ENCODE peak calls at places on chromosomes 12 and 14, in seven cellular contexts. L, T, P, O, A, R and D are unnamed samples.

GRCh38 chr14:69554500-69554899 is 20.2 kb downstream of the CCDC177 start:
- DNase-seq in L (no peak), T (no peak), P (no peak), O (no peak), A (no peak), R (no peak), D (no peak)

GRCh38 chr12:49294804-49295086 is 202 bp upstream of the PRPH start:
- DNase-seq in L (no peak), T (no peak), P (no peak), O (no peak), A (no peak), R (no peak), D (no peak)

GRCh38 chr14:30796707-30797106 is 77.7 kb upstream of the COCH start:
- DNase-seq in L (no peak), T (no peak), P (no peak), O (no peak), A (no peak), R (no peak), D (no peak)

GRCh38 chr14:75069811-75070145 is 337 bp downstream of the ZC2HC1C start:
- DNase-seq in L (peak; percentile 82), T (no peak), P (no peak), O (no peak), A (no peak), R (peak; percentile 65), D (no peak)

GRCh38 chr14:61527325-61528100 is 167.8 kb upstream of the HIF1A start:
- DNase-seq in L (no peak), T (peak; percentile 42), P (peak; percentile 92), O (peak; percentile 93), A (no peak), R (no peak), D (no peak)

GRCh38 chr12:124646385-124647230 is 79.2 kb upstream of the NCOR2 start:
- DNase-seq in L (peak; percentile 32), T (no peak), P (no peak), O (no peak), A (no peak), R (no peak), D (no peak)

GRCh38 chr14:86575141-86575540 is 1045.2 kb downstream of the FLRT2 start:
- DNase-seq in L (no peak), T (no peak), P (peak; percentile 15), O (peak; percentile 16), A (no peak), R (no peak), D (no peak)

GRCh38 chr14:29061702-29062101 is 295.1 kb downstream of the FOXG1 start:
- DNase-seq in L (no peak), T (no peak), P (no peak), O (no peak), A (no peak), R (no peak), D (no peak)

GRCh38 chr14:58829594-58829993 is 191.8 kb downstream of the DACT1 start:
- DNase-seq in L (no peak), T (peak; percentile 63), P (peak; percentile 57), O (peak; percentile 55), A (no peak), R (no peak), D (no peak)

GRCh38 chr14:74516451-74517155 is 23.0 kb downstream of the ISCA2 start:
- DNase-seq in L (peak; percentile 55), T (peak; percentile 61), P (no peak), O (peak; percentile 53), A (no peak), R (peak; percentile 27), D (no peak)

GRCh38 chr14:55398679-55399078 is 13.0 kb downstream of the ATG14 start:
- DNase-seq in L (no peak), T (peak; percentile 90), P (peak; percentile 96), O (peak; percentile 96), A (peak; percentile 73), R (no peak), D (no peak)

GRCh38 chr14:64110832-64111231 is 183.3 kb downstream of the ESR2 start:
- DNase-seq in L (no peak), T (peak; percentile 58), P (no peak), O (peak; percentile 7), A (no peak), R (no peak), D (no peak)

GRCh38 chr14:52069617-52070431 is 965 bp upstream of the NID2 start:
- DNase-seq in L (peak; percentile 76), T (no peak), P (peak; percentile 67), O (peak; percentile 72), A (no peak), R (peak; percentile 74), D (no peak)

GRCh38 chr14:93007225-93007997 is 84.5 kb downstream of the CHGA start:
- DNase-seq in L (no peak), T (peak; percentile 59), P (peak; percentile 78), O (peak; percentile 85), A (no peak), R (no peak), D (no peak)

GRCh38 chr14:64196668-64197411 is 97.3 kb downstream of the ESR2 start:
- DNase-seq in L (peak; percentile 77), T (no peak), P (peak; percentile 58), O (peak; percentile 67), A (no peak), R (peak; percentile 75), D (no peak)

GRCh38 chr14:75222208-75222701 is 45.8 kb upstream of the TMED10 start:
- DNase-seq in L (peak; percentile 38), T (peak; percentile 95), P (peak; percentile 91), O (peak; percentile 94), A (no peak), R (no peak), D (no peak)

GRCh38 chr14:53384073-53384472 is 230.9 kb upstream of the DDHD1 start:
- DNase-seq in L (no peak), T (peak; percentile 60), P (no peak), O (no peak), A (no peak), R (no peak), D (no peak)

GRCh38 chr12:117284160-117284559 is 77.3 kb downstream of the NOS1 start:
- DNase-seq in L (no peak), T (no peak), P (no peak), O (no peak), A (no peak), R (no peak), D (no peak)

GRCh38 chr14:20679907-20680306 is 4.5 kb upstream of the RNASE4 start:
- DNase-seq in L (peak; percentile 50), T (no peak), P (no peak), O (no peak), A (no peak), R (peak; percentile 46), D (no peak)

GRCh38 chr14:91242635-91243034 is 1.9 kb downstream of the GPR68 start:
- DNase-seq in L (no peak), T (no peak), P (no peak), O (no peak), A (no peak), R (no peak), D (no peak)

GRCh38 chr12:16606936-16607335 is 974 bp upstream of the LMO3 start:
- DNase-seq in L (peak; percentile 49), T (no peak), P (no peak), O (no peak), A (no peak), R (peak; percentile 20), D (no peak)

GRCh38 chr12:16606201-16606849 is 363 bp upstream of the LMO3 start:
- DNase-seq in L (peak; percentile 86), T (peak; percentile 25), P (peak; percentile 27), O (peak; percentile 53), A (no peak), R (peak; percentile 58), D (no peak)

GRCh38 chr12:16604853-16605252 is 1.1 kb downstream of the LMO3 start:
- DNase-seq in L (peak; percentile 53), T (no peak), P (no peak), O (no peak), A (no peak), R (peak; percentile 50), D (no peak)

GRCh38 chr12:16605666-16606116 is 271 bp downstream of the LMO3 start:
- DNase-seq in L (peak; percentile 12), T (peak; percentile 16), P (peak; percentile 24), O (peak; percentile 35), A (no peak), R (peak; percentile 46), D (no peak)

GRCh38 chr12:16606117-16606200 is at the start of gene LMO3:
- DNase-seq in L (no peak), T (no peak), P (no peak), O (no peak), A (no peak), R (no peak), D (no peak)
- H2AFZ ChIP-seq in L (peak within 1 kb of the TSS; percentile 73), T (peak within 1 kb of the TSS; percentile 90), P (peak within 1 kb of the TSS; percentile 78), O (peak within 1 kb of the TSS; percentile 59), A (no peak within 1 kb of the TSS), R (peak within 1 kb of the TSS; percentile 48), D (no peak within 1 kb of the TSS)

GRCh38 chr12:63400318-63400717 is 249.3 kb upstream of the AVPR1A start:
- DNase-seq in L (no peak), T (no peak), P (no peak), O (no peak), A (no peak), R (no peak), D (no peak)

GRCh38 chr12:63394349-63394748 is 243.3 kb upstream of the AVPR1A start:
- DNase-seq in L (no peak), T (no peak), P (no peak), O (no peak), A (no peak), R (no peak), D (no peak)

GRCh38 chr12:63397807-63398206 is 246.8 kb upstream of the AVPR1A start:
- DNase-seq in L (no peak), T (no peak), P (no peak), O (no peak), A (no peak), R (no peak), D (no peak)

GRCh38 chr12:63394994-63395393 is 244.0 kb upstream of the AVPR1A start:
- DNase-seq in L (no peak), T (no peak), P (no peak), O (no peak), A (no peak), R (no peak), D (no peak)

DNA sequence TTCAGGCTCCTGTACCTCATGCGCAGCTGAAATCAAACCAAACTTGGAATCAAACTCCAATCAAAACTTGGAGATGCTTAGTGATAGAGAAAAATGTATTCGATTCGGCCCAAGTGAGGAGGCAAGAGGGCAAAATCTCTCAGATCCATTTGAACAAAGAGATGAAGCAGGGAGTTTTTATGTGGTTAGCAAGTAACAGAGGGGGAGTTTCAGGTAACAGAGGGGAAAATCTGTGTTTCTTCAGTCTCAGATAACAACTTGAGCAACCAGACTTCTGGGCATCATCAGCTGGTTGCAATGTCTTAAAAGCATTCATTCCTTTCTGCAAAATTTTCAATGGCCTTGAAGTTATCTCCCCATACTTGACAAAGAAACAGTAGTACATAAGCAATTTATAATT is 245.1 kb upstream of the AVPR1A start:
- DNase-seq in L (no peak), T (no peak), P (no peak), O (no peak), A (no peak), R (no peak), D (no peak)
- H2AFZ ChIP-seq in L (peak overlapping the region; percentile 83), T (no peak overlapping the region), P (no peak overlapping the region), O (no peak overlapping the region), A (no peak overlapping the region), R (no peak overlapping the region), D (no peak overlapping the region)

GRCh38 chr14:37807722-37808121 is 212.3 kb downstream of the TTC6 start:
- DNase-seq in L (no peak), T (no peak), P (no peak), O (no peak), A (no peak), R (no peak), D (no peak)
- H2AFZ ChIP-seq in L (no peak overlapping the region), T (no peak overlapping the region), P (no peak overlapping the region), O (no peak overlapping the region), A (no peak overlapping the region), R (no peak overlapping the region), D (no peak overlapping the region)

GRCh38 chr12:449203-449602 is 10.5 kb upstream of the B4GALNT3 start:
- DNase-seq in L (no peak), T (no peak), P (no peak), O (no peak), A (no peak), R (no peak), D (no peak)
- H2AFZ ChIP-seq in L (no peak overlapping the region), T (no peak overlapping the region), P (no peak overlapping the region), O (no peak overlapping the region), A (no peak overlapping the region), R (no peak overlapping the region), D (no peak overlapping the region)